ENCODE peak calls at places on chromosomes 3 and 15, in five cellular contexts. H is spleen, W is tibial nerve, O is sigmoid colon, I is body of pancreas. M is an unnamed sample.

GRCh38 chr3:68535782-68536181 is 396.6 kb downstream of the TAFA4 start:
- DNase-seq in H (no peak), W (no peak), O (no peak), I (no peak), M (no peak)

GRCh38 chr3:106809633-106810460 is 567.4 kb upstream of the CCDC54 start:
- DNase-seq in H (no peak), W (no peak), O (no peak), I (no peak), M (no peak)

GRCh38 chr15:80002267-80002666 is 31.3 kb upstream of the BCL2A1 start:
- DNase-seq in H (no peak), W (no peak), O (no peak), I (no peak), M (no peak)

GRCh38 chr15:98612490-98613110 is 35.7 kb upstream of the IGF1R start:
- DNase-seq in H (no peak), W (no peak), O (no peak), I (peak), M (no peak)

GRCh38 chr3:98884675-98885371 is 16.7 kb downstream of the DCBLD2 start:
- DNase-seq in H (no peak), W (no peak), O (no peak), I (no peak), M (no peak)

GRCh38 chr15:55267401-55268053 is 22.1 kb downstream of the RAB27A start:
- DNase-seq in H (peak), W (no peak), O (no peak), I (peak), M (no peak)

GRCh38 chr3:192817053-192817452 is 89.7 kb upstream of the FGF12 start:
- DNase-seq in H (no peak), W (no peak), O (no peak), I (no peak), M (no peak)

GRCh38 chr3:20099020-20099539 is 58.8 kb downstream of the KAT2B start:
- DNase-seq in H (no peak), W (no peak), O (no peak), I (no peak), M (no peak)

GRCh38 chr3:124563376-124563775 is 166.9 kb upstream of the UMPS start:
- DNase-seq in H (no peak), W (no peak), O (no peak), I (no peak), M (no peak)

GRCh38 chr3:160747437-160747836 is 8.6 kb upstream of the PPM1L start:
- DNase-seq in H (no peak), W (no peak), O (no peak), I (no peak), M (no peak)

GRCh38 chr3:16554126-16554525 is 40.6 kb upstream of the RFTN1 start:
- DNase-seq in H (no peak), W (no peak), O (no peak), I (no peak), M (no peak)

GRCh38 chr3:123843668-123844067 is 40.5 kb downstream of the MYLK start:
- DNase-seq in H (no peak), W (no peak), O (no peak), I (no peak), M (no peak)

GRCh38 chr3:27293954-27294353 is 75.2 kb downstream of the NEK10 start:
- DNase-seq in H (no peak), W (no peak), O (no peak), I (no peak), M (no peak)

GRCh38 chr3:27289769-27290413 is 79.3 kb downstream of the NEK10 start:
- DNase-seq in H (no peak), W (no peak), O (no peak), I (no peak), M (no peak)

GRCh38 chr3:27285668-27286067 is 83.5 kb downstream of the NEK10 start:
- DNase-seq in H (no peak), W (no peak), O (no peak), I (no peak), M (no peak)

GRCh38 chr3:27287052-27287451 is 82.1 kb downstream of the NEK10 start:
- DNase-seq in H (no peak), W (no peak), O (no peak), I (no peak), M (no peak)

GRCh38 chr3:27290760-27291159 is 78.4 kb downstream of the NEK10 start:
- DNase-seq in H (no peak), W (no peak), O (no peak), I (no peak), M (no peak)
- TF ChIP-seq POLR2A in H (no peak), W (no peak), O (no peak), I (no peak), M (no peak)

DNA sequence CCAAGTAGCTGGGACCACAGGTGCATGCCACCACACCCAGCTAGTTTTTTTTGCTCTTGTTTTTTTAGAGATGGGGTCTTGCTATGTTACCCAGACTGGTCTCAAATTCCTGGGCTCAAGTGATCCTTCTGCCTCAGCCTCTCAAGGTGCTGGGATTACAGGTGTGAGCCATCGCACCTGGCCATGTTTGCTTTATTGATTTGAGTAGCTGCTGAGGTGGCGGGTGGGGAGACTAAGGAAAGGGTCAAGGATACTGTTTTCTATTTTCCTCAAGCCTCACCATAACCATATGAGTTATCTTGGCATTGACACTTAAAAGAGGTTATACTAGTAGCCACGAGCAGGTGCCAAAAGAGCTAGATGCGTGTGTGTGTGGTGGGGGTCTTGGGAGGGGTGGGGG is 39.0 kb downstream of the CYFIP1 start:
- DNase-seq in H (no peak), W (no peak), O (peak), I (peak), M (no peak)
- H3K27ac ChIP-seq in H (no peak), W (no peak), O (no peak), I (peak), M (no peak)

GRCh38 chr15:31228980-31229826 is 97.4 kb upstream of the KLF13 start:
- DNase-seq in H (peak), W (no peak), O (no peak), I (peak), M (peak)

GRCh38 chr15:31234815-31235214 is 91.8 kb upstream of the KLF13 start:
- DNase-seq in H (no peak), W (no peak), O (peak), I (no peak), M (no peak)

GRCh38 chr15:31227954-31228542 is 98.6 kb upstream of the KLF13 start:
- DNase-seq in H (no peak), W (no peak), O (no peak), I (no peak), M (no peak)

GRCh38 chr15:31227235-31227634 is 99.4 kb upstream of the KLF13 start:
- DNase-seq in H (no peak), W (no peak), O (no peak), I (no peak), M (no peak)

DNA sequence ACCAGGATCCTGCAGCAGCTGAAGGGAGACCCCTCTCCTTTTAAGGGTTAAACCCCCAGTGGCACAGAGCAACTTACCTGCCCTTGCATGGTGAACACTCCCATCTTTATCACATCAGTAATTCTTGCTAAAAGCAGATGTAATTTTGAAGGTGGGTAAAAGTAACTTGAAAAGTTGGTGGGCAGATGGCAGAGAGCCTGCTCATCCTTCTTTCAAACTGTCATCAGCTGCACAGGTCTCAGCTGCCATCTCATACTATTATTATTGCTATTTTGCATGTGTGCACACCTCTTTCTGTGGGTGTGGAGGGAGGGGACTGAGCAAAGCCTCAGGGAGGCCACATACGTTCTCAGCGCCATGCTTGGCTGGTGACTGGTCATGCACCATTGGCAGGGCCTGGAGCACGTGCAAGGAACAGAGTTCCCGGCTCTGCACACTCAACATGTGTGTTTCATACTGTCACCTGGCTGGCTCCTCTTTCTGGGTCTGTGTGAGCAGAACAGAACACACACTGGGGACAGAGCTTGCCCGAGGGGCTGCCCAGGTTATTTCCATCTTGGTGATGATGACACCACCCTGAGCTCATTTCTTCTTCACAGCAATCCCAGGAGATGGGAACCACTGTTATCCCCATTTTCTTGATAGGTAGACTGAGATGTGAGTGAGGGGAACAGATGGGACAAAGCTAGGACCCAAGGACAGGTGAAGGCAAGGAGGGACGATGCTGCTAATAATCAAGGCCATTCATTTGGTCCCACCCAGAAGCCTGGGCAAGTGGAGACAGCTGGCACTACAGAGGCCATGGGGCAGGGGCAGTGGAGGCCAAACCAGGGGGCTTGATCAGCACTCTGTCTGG is 95.8 kb upstream of the KLF13 start:
- DNase-seq in H (peak), W (no peak), O (no peak), I (no peak), M (no peak)
- H3K4me3 ChIP-seq in H (peak), W (no peak), O (no peak), I (no peak), M (no peak)

GRCh38 chr15:40754574-40754882 is 526 bp downstream of the RMDN3 start:
- DNase-seq in H (peak), W (no peak), O (no peak), I (peak), M (peak)

GRCh38 chr15:40755821-40756220 is 767 bp upstream of the RMDN3 start:
- DNase-seq in H (peak), W (no peak), O (no peak), I (no peak), M (no peak)

GRCh38 chr15:40756938-40757337 is 1.9 kb upstream of the RMDN3 start:
- DNase-seq in H (no peak), W (no peak), O (no peak), I (no peak), M (peak)

GRCh38 chr15:40751745-40752144 is 3.3 kb downstream of the RMDN3 start:
- DNase-seq in H (no peak), W (no peak), O (no peak), I (no peak), M (no peak)

GRCh38 chr15:40754883-40755815 is at the start of gene RMDN3:
- DNase-seq in H (peak), W (peak), O (peak), I (peak), M (peak)
- TF ChIP-seq POLR2A in H (no peak), W (peak), O (no peak), I (peak), M (peak)

GRCh38 chr3:12300137-12300536 is 11.3 kb downstream of the PPARG start:
- DNase-seq in H (no peak), W (no peak), O (no peak), I (no peak), M (no peak)
- H3K27ac ChIP-seq in H (no peak), W (no peak), O (no peak), I (no peak), M (no peak)

DNA sequence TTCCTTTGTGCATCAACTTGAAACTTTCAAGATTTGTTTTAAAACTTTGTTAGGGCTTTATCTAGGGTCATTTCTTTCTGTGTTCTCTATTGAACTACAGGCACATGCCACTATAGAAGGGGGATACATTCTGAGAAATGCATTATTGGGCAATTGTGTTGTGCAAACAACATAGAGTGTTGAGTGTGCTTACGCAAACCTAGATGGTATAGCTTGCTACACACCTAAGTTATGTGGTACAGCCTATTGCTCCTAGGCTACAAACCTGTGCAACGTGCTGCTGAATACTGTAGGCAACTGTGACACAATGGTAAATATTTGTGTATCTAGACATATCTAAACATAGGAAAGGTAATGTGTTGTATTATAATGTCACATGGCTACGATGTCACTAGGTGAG is 33.0 kb upstream of the KLF13 start:
- DNase-seq in H (no peak), W (no peak), O (no peak), I (no peak), M (no peak)
- H3K4me3 ChIP-seq in H (no peak), W (no peak), O (no peak), I (no peak), M (no peak)

DNA sequence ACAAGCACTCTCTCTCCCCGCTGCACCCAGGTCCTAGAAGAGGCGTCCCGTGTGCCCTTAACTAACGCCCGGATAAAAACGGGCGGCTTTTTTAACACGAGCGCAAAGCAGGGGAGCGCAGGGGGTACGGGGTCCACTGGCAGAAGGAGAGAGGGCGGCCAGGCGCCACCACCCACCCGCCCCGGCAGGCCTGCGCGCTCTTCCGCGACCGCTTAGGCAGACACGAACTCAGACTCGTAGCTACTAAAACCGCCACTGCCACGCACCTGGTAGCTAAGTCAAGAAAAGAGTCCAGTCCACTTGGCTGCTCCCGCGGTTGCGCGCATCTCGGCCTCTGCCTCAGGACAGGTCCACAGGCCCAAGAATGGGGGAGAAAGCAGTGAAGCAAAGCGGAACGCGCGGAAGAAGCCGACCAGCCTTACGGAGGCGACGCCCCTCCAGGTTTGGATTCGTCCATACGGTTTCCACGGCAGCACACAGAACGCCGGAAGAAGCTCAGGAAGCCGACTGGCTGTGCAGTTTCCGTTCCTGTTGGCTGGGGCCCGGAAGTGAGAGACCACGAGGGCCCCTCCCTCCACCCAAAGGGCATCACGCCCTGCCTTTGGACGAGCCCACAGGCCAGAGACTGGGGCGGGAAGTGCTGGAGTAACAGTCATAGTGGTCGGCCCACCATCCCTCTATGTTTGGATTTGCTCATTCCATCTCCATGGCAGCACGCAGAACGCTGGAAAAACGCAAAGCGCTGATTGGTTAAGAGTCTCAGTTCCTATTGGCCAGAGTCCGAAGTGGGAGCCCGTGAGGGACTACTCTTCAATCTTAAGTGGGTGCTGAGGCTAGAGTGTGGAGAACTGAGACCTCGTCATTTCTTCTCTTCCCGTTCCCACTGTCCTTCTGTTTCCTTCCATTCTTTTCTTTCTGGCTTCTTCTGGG is at the start of gene ULK4:
- DNase-seq in H (peak), W (peak), O (peak), I (peak), M (peak)
- TF ChIP-seq POLR2A in H (no peak), W (peak), O (no peak), I (peak), M (no peak)